ENCODE peak calls at places on chromosomes 3 and 15, in nine cellular contexts. R, Z, P, A, X, L, U, B and S are unnamed samples.

GRCh38 chr15:66298803-66299251 is 5.5 kb downstream of the DIS3L start:
- DNase-seq in A (no peak), P (no peak), B (peak), X (no peak), L (no peak), U (no peak), R (no peak), Z (no peak), S (no peak)

GRCh38 chr3:132730891-132731580 is 8.8 kb upstream of the NPHP3 start:
- DNase-seq in U (no peak), Z (no peak), P (no peak), B (peak), R (no peak), L (no peak), A (peak), X (no peak), S (peak)

GRCh38 chr3:30426319-30426993 is 179.9 kb upstream of the TGFBR2 start:
- DNase-seq in U (no peak), P (no peak), L (no peak), B (peak), R (no peak), A (peak), X (no peak), Z (peak), S (peak)

GRCh38 chr3:34020761-34021635 is 222.6 kb downstream of the PDCD6IP start:
- DNase-seq in X (no peak), P (no peak), R (no peak), A (no peak), L (no peak), B (no peak), U (no peak), Z (no peak), S (no peak)

GRCh38 chr3:141439589-141439988 is 47.2 kb upstream of the RASA2 start:
- DNase-seq in Z (no peak), U (no peak), A (peak), P (no peak), R (no peak), L (no peak), X (no peak), B (no peak), S (peak)

GRCh38 chr3:63768888-63769287 is 50.2 kb upstream of the C3orf49 start:
- DNase-seq in R (no peak), L (no peak), P (no peak), X (no peak), U (no peak), B (no peak), A (no peak), Z (no peak), S (no peak)

GRCh38 chr3:123099331-123100191 is 32.7 kb downstream of the PDIA5 start:
- DNase-seq in R (no peak), B (peak), X (peak), L (no peak), P (no peak), Z (peak), U (no peak), A (no peak), S (no peak)

GRCh38 chr15:31268108-31268501 is 58.5 kb upstream of the KLF13 start:
- DNase-seq in R (no peak), B (no peak), Z (peak), A (no peak), X (peak), L (no peak), U (no peak), P (peak), S (no peak)

GRCh38 chr3:187223799-187224198 is 26.5 kb downstream of the RTP1 start:
- DNase-seq in R (no peak), P (no peak), U (no peak), L (no peak), Z (no peak), A (peak), X (no peak), B (no peak), S (peak)

GRCh38 chr3:142315083-142315482 is 89.7 kb upstream of the GK5 start:
- DNase-seq in Z (no peak), L (no peak), P (no peak), U (no peak), X (no peak), B (peak), A (peak), R (no peak), S (peak)

GRCh38 chr3:39329493-39329892 is at the start of gene CCR8:
- DNase-seq in U (peak), B (no peak), X (no peak), L (no peak), A (no peak), R (no peak), P (no peak), Z (no peak), S (no peak)

GRCh38 chr3:50542177-50543034 is 25.1 kb downstream of the C3orf18 start:
- DNase-seq in Z (peak), U (peak), P (peak), X (peak), L (peak), A (peak), B (peak), R (no peak), S (peak)

GRCh38 chr3:194773666-194774455 is 88.2 kb downstream of the FAM43A start:
- DNase-seq in A (no peak), Z (no peak), R (no peak), B (no peak), L (no peak), U (no peak), P (no peak), X (no peak), S (no peak)

GRCh38 chr15:73002509-73002908 is 49.8 kb upstream of the NEO1 start:
- DNase-seq in Z (no peak), U (no peak), A (peak), R (no peak), L (no peak), P (no peak), B (no peak), X (no peak), S (peak)

GRCh38 chr3:172710709-172711456 is at the start of gene NCEH1:
- DNase-seq in B (peak), U (peak), R (peak), X (peak), Z (peak), L (peak), A (peak), P (peak), S (peak)

GRCh38 chr15:81419304-81419943 is 45.4 kb upstream of the TMC3 start:
- DNase-seq in L (no peak), U (no peak), P (no peak), X (no peak), B (peak), A (peak), R (no peak), Z (no peak), S (peak)

GRCh38 chr15:92164327-92165000 is 229.2 kb upstream of the ST8SIA2 start:
- DNase-seq in R (no peak), L (no peak), B (peak), Z (no peak), U (no peak), P (no peak), X (no peak), A (peak), S (peak)

GRCh38 chr15:78059110-78059839 is 18.2 kb downstream of the TBC1D2B start:
- DNase-seq in L (no peak), P (no peak), R (no peak), Z (no peak), A (peak), X (no peak), B (no peak), U (no peak), S (peak)

GRCh38 chr3:71578045-71578730 is 5.3 kb downstream of the FOXP1 start:
- DNase-seq in X (no peak), P (no peak), L (no peak), U (no peak), A (peak), Z (no peak), R (no peak), B (no peak), S (peak)

GRCh38 chr3:55974421-55974820 is 487.3 kb upstream of the WNT5A start:
- DNase-seq in L (no peak), U (no peak), B (no peak), R (no peak), Z (no peak), P (no peak), X (no peak), A (no peak), S (no peak)

GRCh38 chr15:101067660-101068522 is 148.7 kb downstream of the LRRK1 start:
- DNase-seq in P (no peak), L (no peak), B (no peak), Z (peak), X (peak), U (no peak), R (no peak), A (no peak), S (peak)

GRCh38 chr3:170132335-170132734 is 49.2 kb downstream of the PHC3 start:
- DNase-seq in X (no peak), B (no peak), U (no peak), A (no peak), P (no peak), Z (no peak), L (no peak), R (no peak), S (no peak)

GRCh38 chr3:23747841-23748240 is 57.9 kb upstream of the UBE2E1 start:
- DNase-seq in B (no peak), R (no peak), A (no peak), U (no peak), X (no peak), Z (no peak), L (no peak), P (no peak), S (no peak)

GRCh38 chr15:63904042-63904441 is 70.3 kb upstream of the HERC1 start:
- DNase-seq in U (no peak), A (no peak), L (no peak), Z (no peak), X (no peak), B (no peak), R (no peak), P (no peak), S (no peak)

GRCh38 chr15:20671665-20672064 is 130.1 kb upstream of the GOLGA6L6 start:
- DNase-seq in X (no peak), P (no peak), R (no peak), U (no peak), B (no peak), A (no peak), Z (no peak), L (no peak), S (no peak)

GRCh38 chr3:79769234-79769633 is 1.4 kb upstream of the ROBO1 start:
- DNase-seq in B (no peak), X (no peak), P (no peak), R (no peak), A (no peak), U (no peak), Z (no peak), L (no peak), S (no peak)

GRCh38 chr3:122793568-122794416 is at the start of gene HSPBAP1:
- DNase-seq in X (peak), L (peak), Z (peak), R (no peak), P (peak), A (peak), B (peak), U (peak), S (peak)

GRCh38 chr15:28885630-28886430 is at the start of gene APBA2:
- DNase-seq in A (peak), U (peak), R (no peak), B (peak), P (no peak), X (peak), L (peak), Z (no peak), S (peak)

GRCh38 chr15:35141743-35142356 is 56.8 kb upstream of the NANOGP8 start:
- DNase-seq in Z (no peak), U (no peak), P (no peak), B (no peak), A (peak), L (no peak), R (no peak), X (no peak), S (peak)

GRCh38 chr3:38763569-38763968 is 52.4 kb downstream of the SCN10A start:
- DNase-seq in R (no peak), A (no peak), Z (no peak), P (no peak), X (no peak), U (no peak), L (no peak), B (no peak), S (no peak)